ENCODE peak calls at places on chromosomes 16 and 17, in four cellular contexts. C is cardiac muscle cell, K is HCT116, D is A549. E is an unnamed sample.

GRCh38 chr17:58193641-58194259 is 1.2 kb downstream of the EPX start:
- DNase-seq in C (no peak), K (no peak), D (no peak), E (no peak)

GRCh38 chr17:1072551-1072961 is 75.6 kb downstream of the TIMM22 start:
- DNase-seq in C (no peak), K (no peak), D (no peak), E (no peak)

GRCh38 chr17:79262624-79263023 is 188.0 kb downstream of the ENGASE start:
- DNase-seq in C (no peak), K (no peak), D (no peak), E (no peak)

GRCh38 chr16:3637371-3637923 is 17.0 kb upstream of the DNASE1 start:
- DNase-seq in C (peak), K (no peak), D (no peak), E (no peak)

GRCh38 chr16:83356266-83356665 is 451.5 kb upstream of the HSBP1 start:
- DNase-seq in C (peak), K (peak), D (peak), E (peak)

GRCh38 chr16:83907926-83908325 is 9.0 kb downstream of the MLYCD start:
- DNase-seq in C (no peak), K (no peak), D (no peak), E (no peak)

GRCh38 chr17:4247361-4247980 is 16.3 kb downstream of the ANKFY1 start:
- DNase-seq in C (no peak), K (no peak), D (no peak), E (no peak)

GRCh38 chr17:10042589-10043244 is 137.6 kb upstream of the RCVRN start:
- DNase-seq in C (no peak), K (no peak), D (no peak), E (no peak)

GRCh38 chr16:29820271-29820701 is at the start of gene MVP:
- DNase-seq in C (no peak), K (no peak), D (peak), E (no peak)

GRCh38 chr17:2703606-2704005 is 8.0 kb downstream of the CLUH start:
- DNase-seq in C (no peak), K (no peak), D (no peak), E (no peak)

GRCh38 chr17:237406-237955 is 56.0 kb upstream of the DOC2B start:
- DNase-seq in C (no peak), K (no peak), D (no peak), E (no peak)

GRCh38 chr17:46964315-46965265 is 14.5 kb downstream of the RPRML start:
- DNase-seq in C (peak), K (no peak), D (no peak), E (no peak)

GRCh38 chr16:48001306-48001885 is 154.4 kb downstream of the ABCC12 start:
- DNase-seq in C (no peak), K (no peak), D (no peak), E (no peak)

GRCh38 chr17:76683011-76683755 is 27.6 kb downstream of the MXRA7 start:
- DNase-seq in C (peak), K (no peak), D (no peak), E (no peak)

DNA sequence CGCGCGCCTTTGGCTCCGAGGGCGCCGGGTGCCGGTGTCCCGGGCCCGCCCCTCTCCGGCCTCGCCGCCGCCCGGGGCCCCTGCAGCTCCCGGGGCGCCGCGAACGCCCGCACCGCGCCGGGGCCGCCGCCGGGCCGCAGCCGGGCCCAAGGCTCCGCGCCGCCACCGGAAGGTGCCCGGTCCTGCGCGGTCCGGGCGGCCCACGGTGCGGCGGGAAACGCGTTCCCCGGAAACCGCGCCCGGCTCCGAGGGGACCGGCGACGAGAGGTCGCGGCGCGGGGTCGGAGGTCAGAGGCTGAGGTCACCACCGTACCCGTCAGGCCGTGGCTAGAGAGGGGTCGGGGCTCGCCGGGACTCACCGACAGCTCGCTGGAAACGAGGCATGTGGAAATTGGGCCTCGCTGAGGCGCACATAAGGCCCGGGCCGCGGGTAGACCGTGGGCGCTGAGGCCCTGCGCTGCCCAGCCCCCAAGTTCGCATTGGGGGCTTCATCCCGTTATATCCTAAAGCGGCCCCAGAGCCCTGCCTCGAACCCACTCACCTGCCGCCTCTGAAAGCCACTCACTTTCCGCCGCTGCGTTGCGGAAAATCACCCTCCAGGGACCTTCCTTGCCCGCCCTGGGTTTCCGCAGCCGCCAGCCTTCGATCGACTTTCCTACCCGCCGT is at the start of gene DUS1L:
- DNase-seq in C (peak), K (no peak), D (peak), E (no peak)
- H3K4me3 ChIP-seq in C (peak), K (peak), D (peak), E (peak)

GRCh38 chr16:2476345-2476720 is 1.4 kb downstream of the TBC1D24 start:
- DNase-seq in C (no peak), K (no peak), D (no peak), E (no peak)
- H3K4me3 ChIP-seq in C (no peak), K (no peak), D (no peak), E (no peak)

GRCh38 chr17:64019486-64020067 is 856 bp downstream of the ICAM2 start:
- DNase-seq in C (no peak), K (no peak), D (no peak), E (no peak)
- H3K4me3 ChIP-seq in C (no peak), K (no peak), D (no peak), E (no peak)

DNA sequence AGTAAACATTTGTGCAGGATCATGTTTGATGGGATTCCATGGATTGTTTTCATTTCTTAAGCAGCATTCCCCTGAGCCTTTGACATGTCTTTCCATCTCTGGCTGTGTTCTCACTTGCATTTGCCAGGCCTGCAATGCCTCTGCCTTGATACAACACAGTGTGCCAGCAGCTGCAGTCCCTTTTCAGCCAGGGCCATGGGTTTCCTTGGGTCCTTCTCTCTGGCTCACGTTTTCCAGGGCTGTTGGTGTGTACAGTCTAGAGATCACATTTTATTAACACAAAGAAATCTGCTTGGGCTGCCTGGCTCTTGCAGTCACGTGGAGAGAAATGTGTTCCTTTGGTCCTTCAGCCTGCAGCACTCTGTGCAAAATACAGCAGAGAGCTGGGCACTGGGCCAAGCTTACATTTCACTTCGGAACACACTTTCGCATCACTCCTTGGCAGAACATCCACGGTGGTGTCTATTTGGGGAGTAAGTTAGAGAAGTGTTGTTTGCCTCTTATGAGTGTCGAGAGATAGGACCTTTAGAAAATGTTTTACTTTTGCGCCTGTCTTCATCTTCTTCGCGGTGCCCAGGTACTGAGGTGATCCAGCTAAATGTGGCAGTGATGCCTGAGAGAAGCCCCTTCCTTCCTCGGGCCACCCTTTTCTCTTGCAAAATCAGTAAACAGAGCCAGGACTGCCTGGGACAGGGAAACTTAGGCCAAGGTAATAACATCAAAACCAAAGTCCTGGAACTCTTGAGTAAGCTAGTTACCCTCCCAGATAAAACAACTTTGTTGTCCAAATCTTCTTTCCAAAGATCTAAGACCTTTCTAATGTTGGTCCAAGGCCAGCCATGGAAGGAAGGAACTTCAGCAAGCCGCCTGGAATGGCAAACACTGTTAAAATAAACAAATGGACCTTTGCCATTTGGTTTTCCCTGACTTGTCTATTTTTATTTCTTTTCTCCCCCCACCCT is 20.9 kb downstream of the HLF start:
- DNase-seq in C (peak), K (no peak), D (peak), E (no peak)
- H3K4me3 ChIP-seq in C (no peak), K (no peak), D (no peak), E (no peak)

GRCh38 chr16:68626557-68626956 is 18.6 kb upstream of the CDH3 start:
- DNase-seq in C (no peak), K (no peak), D (no peak), E (no peak)
- H3K4me3 ChIP-seq in C (no peak), K (no peak), D (no peak), E (no peak)